ENCODE peak calls at places on chromosomes 11 and 22, in eight cellular contexts. X is astrocyte of the hippocampus; Y is DMS53; B is memory B cell; S is stimulated activated CD4-positive, alpha-beta T cell treated with anti-CD3 and anti-CD28 coated beads, Interleukin-1b, Interleukin-23, amount 100 ng/mL, for 1 hour; K is naive thymus-derived CD8-positive, alpha-beta T cell; I is astrocyte; E is left cardiac atrium. Q is an unnamed sample.

GRCh38 chr22:39144101-39144815 is 8.2 kb downstream of the CBX7 start:
- DNase-seq in X (peak), Y (peak), B (peak), S (no peak), K (peak), I (peak), E (no peak), Q (no peak)

GRCh38 chr11:72578991-72579815 is 95.0 kb downstream of the PDE2A start:
- DNase-seq in X (no peak), Y (no peak), B (no peak), S (no peak), K (no peak), I (no peak), E (no peak), Q (no peak)

GRCh38 chr11:36254739-36255138 is 34.5 kb downstream of the COMMD9 start:
- DNase-seq in X (no peak), Y (no peak), B (no peak), S (no peak), K (no peak), I (peak), E (no peak), Q (peak)

GRCh38 chr22:16915711-16916110 is 90.5 kb upstream of the XKR3 start:
- DNase-seq in X (no peak), Y (no peak), B (no peak), S (no peak), K (no peak), I (no peak), E (no peak), Q (no peak)

GRCh38 chr22:26922804-26923203 is 265.4 kb downstream of the MIAT start:
- DNase-seq in X (peak), Y (no peak), B (no peak), S (no peak), K (no peak), I (no peak), E (no peak), Q (peak)

GRCh38 chr11:70090989-70091388 is 12.9 kb downstream of the ANO1 start:
- DNase-seq in X (no peak), Y (no peak), B (no peak), S (no peak), K (no peak), I (peak), E (peak), Q (peak)

GRCh38 chr11:75350743-75351540 is 519 bp downstream of the ARRB1 start:
- DNase-seq in X (peak), Y (peak), B (no peak), S (no peak), K (peak), I (peak), E (peak), Q (peak)

GRCh38 chr11:61357233-61357893 is 4.3 kb downstream of the CYB561A3 start:
- DNase-seq in X (no peak), Y (no peak), B (peak), S (no peak), K (no peak), I (no peak), E (no peak), Q (no peak)

GRCh38 chr22:36352775-36353507 is 34.8 kb downstream of the MYH9 start:
- DNase-seq in X (peak), Y (no peak), B (no peak), S (no peak), K (no peak), I (peak), E (peak), Q (peak)

GRCh38 chr22:38203090-38203810 is 1.5 kb downstream of the MAFF start:
- DNase-seq in X (peak), Y (peak), B (no peak), S (no peak), K (peak), I (no peak), E (peak), Q (no peak)

GRCh38 chr11:42034821-42035220 is 575.4 kb upstream of the LRRC4C start:
- DNase-seq in X (peak), Y (no peak), B (no peak), S (no peak), K (no peak), I (no peak), E (no peak), Q (no peak)

GRCh38 chr11:119764108-119764874 is 35.3 kb upstream of the NECTIN1 start:
- DNase-seq in X (peak), Y (peak), B (no peak), S (no peak), K (no peak), I (peak), E (peak), Q (peak)

GRCh38 chr11:68460741-68461283 is at the start of gene PPP6R3:
- DNase-seq in X (no peak), Y (peak), B (no peak), S (no peak), K (no peak), I (no peak), E (no peak), Q (no peak)

GRCh38 chr22:38104084-38104483 is 6.4 kb downstream of the BAIAP2L2 start:
- DNase-seq in X (no peak), Y (peak), B (no peak), S (no peak), K (no peak), I (no peak), E (no peak), Q (peak)

GRCh38 chr11:65718964-65719492 is 1.6 kb downstream of the RNASEH2C start:
- DNase-seq in X (peak), Y (no peak), B (no peak), S (no peak), K (no peak), I (no peak), E (peak), Q (peak)

GRCh38 chr11:115530752-115531151 is 26.5 kb upstream of the CADM1 start:
- DNase-seq in X (no peak), Y (peak), B (no peak), S (no peak), K (no peak), I (no peak), E (no peak), Q (no peak)

GRCh38 chr22:32801436-32802290 is at the start of gene TIMP3:
- DNase-seq in X (peak), Y (peak), B (no peak), S (no peak), K (no peak), I (peak), E (peak), Q (peak)